ENCODE peak calls at places on chromosomes 4 and X, in five cellular contexts. One of them, this sample, is unnamed.

GRCh38 chr4:1683371-1683902 is 676 bp downstream of the FAM53A start:
- DNase-seq in EL: peak; percentile 83
- DNase-seq in neural crest cell: no peak
- DNase-seq in transverse colon: peak; percentile 27
- DNase-seq in SK-N-SH: no peak
- DNase-seq in this sample: peak; percentile 68

GRCh38 chrX:110512341-110512740 is 153.7 kb downstream of the RTL9 start:
- DNase-seq in EL: no peak
- DNase-seq in neural crest cell: no peak
- DNase-seq in transverse colon: no peak
- DNase-seq in SK-N-SH: no peak
- DNase-seq in this sample: no peak

GRCh38 chr4:177596035-177596434 is 153.8 kb upstream of the AGA start:
- DNase-seq in EL: peak; percentile 84
- DNase-seq in neural crest cell: no peak
- DNase-seq in transverse colon: no peak
- DNase-seq in SK-N-SH: peak; percentile 6
- DNase-seq in this sample: peak; percentile 53

GRCh38 chr4:1855334-1856070 is 454 bp downstream of the LETM1 start:
- DNase-seq in EL: no peak
- DNase-seq in neural crest cell: no peak
- DNase-seq in transverse colon: peak; percentile 37
- DNase-seq in SK-N-SH: peak; percentile 62
- DNase-seq in this sample: no peak

GRCh38 chr4:142379277-142380051 is 466.6 kb downstream of the INPP4B start:
- DNase-seq in EL: peak; percentile 97
- DNase-seq in neural crest cell: no peak
- DNase-seq in transverse colon: no peak
- DNase-seq in SK-N-SH: no peak
- DNase-seq in this sample: peak; percentile 78

GRCh38 chr4:159071969-159072765 is 30.7 kb upstream of the RAPGEF2 start:
- DNase-seq in EL: no peak
- DNase-seq in neural crest cell: no peak
- DNase-seq in transverse colon: no peak
- DNase-seq in SK-N-SH: no peak
- DNase-seq in this sample: no peak

GRCh38 chrX:1589356-1590130 is 1.9 kb upstream of the AKAP17A start:
- DNase-seq in EL: no peak
- DNase-seq in neural crest cell: no peak
- DNase-seq in transverse colon: no peak
- DNase-seq in SK-N-SH: no peak
- DNase-seq in this sample: no peak

GRCh38 chr4:156378053-156378665 is 424.5 kb upstream of the CTSO start:
- DNase-seq in EL: peak; percentile 61
- DNase-seq in neural crest cell: no peak
- DNase-seq in transverse colon: no peak
- DNase-seq in SK-N-SH: peak; percentile 23
- DNase-seq in this sample: peak; percentile 39

GRCh38 chr4:8769645-8770517 is 101.8 kb downstream of the HMX1 start:
- DNase-seq in EL: no peak
- DNase-seq in neural crest cell: no peak
- DNase-seq in transverse colon: no peak
- DNase-seq in SK-N-SH: no peak
- DNase-seq in this sample: no peak

GRCh38 chrX:132956421-132957210 is 1.8 kb downstream of the HS6ST2 start:
- DNase-seq in EL: no peak
- DNase-seq in neural crest cell: peak; percentile 31
- DNase-seq in transverse colon: no peak
- DNase-seq in SK-N-SH: peak; percentile 59
- DNase-seq in this sample: no peak

GRCh38 chr4:76753814-76754213 is 144.1 kb downstream of the SOWAHB start:
- DNase-seq in EL: peak; percentile 96
- DNase-seq in neural crest cell: peak; percentile 12
- DNase-seq in transverse colon: no peak
- DNase-seq in SK-N-SH: no peak
- DNase-seq in this sample: peak; percentile 88

GRCh38 chr4:22897520-22898108 is 204.9 kb downstream of the GBA3 start:
- DNase-seq in EL: peak; percentile 21
- DNase-seq in neural crest cell: peak; percentile 42
- DNase-seq in transverse colon: peak; percentile 35
- DNase-seq in SK-N-SH: peak; percentile 30
- DNase-seq in this sample: no peak

GRCh38 chrX:63680423-63680822 is 104.6 kb downstream of the ARHGEF9 start:
- DNase-seq in EL: no peak
- DNase-seq in neural crest cell: no peak
- DNase-seq in transverse colon: no peak
- DNase-seq in SK-N-SH: no peak
- DNase-seq in this sample: no peak

GRCh38 chr4:80219301-80220025 is 22.2 kb downstream of the PRDM8 start:
- DNase-seq in EL: peak; percentile 53
- DNase-seq in neural crest cell: no peak
- DNase-seq in transverse colon: no peak
- DNase-seq in SK-N-SH: no peak
- DNase-seq in this sample: no peak

GRCh38 chrX:9995855-9996339 is 28.7 kb downstream of the CLDN34 start:
- DNase-seq in EL: peak; percentile 73
- DNase-seq in neural crest cell: peak; percentile 70
- DNase-seq in transverse colon: peak; percentile 85
- DNase-seq in SK-N-SH: peak; percentile 83
- DNase-seq in this sample: peak; percentile 76